ENCODE peak calls at places on chromosomes 13 and 19, in ten cellular contexts. O, M, X, E, J, W, C, Y, U and I are unnamed samples.

GRCh38 chr13:30715837-30716236 is 19.5 kb upstream of the ALOX5AP start:
- DNase-seq in E (no peak), O (no peak), J (no peak), Y (no peak), C (no peak), X (no peak), W (no peak), U (no peak), M (no peak), I (no peak)

GRCh38 chr19:977058-977464 is 7.1 kb upstream of the WDR18 start:
- DNase-seq in O (no peak), C (no peak), J (no peak), Y (no peak), W (no peak), M (no peak), U (no peak), X (no peak), E (no peak), I (no peak)

GRCh38 chr13:48977973-48978372 is 2.3 kb downstream of the FNDC3A start:
- DNase-seq in U (no peak), W (no peak), X (no peak), J (no peak), O (no peak), E (no peak), C (no peak), Y (no peak), M (no peak), I (no peak)

GRCh38 chr13:33032037-33032625 is 15.9 kb downstream of the KL start:
- DNase-seq in E (no peak), O (no peak), Y (no peak), W (no peak), M (no peak), U (no peak), X (no peak), C (no peak), J (no peak), I (no peak)

GRCh38 chr19:51156710-51157109 is 14.6 kb downstream of the SIGLEC7 start:
- DNase-seq in X (no peak), O (no peak), M (no peak), U (no peak), C (no peak), J (no peak), E (no peak), Y (no peak), W (no peak), I (no peak)

GRCh38 chr13:50107205-50107604 is 92.0 kb downstream of the KCNRG start:
- DNase-seq in X (no peak), Y (no peak), J (no peak), U (no peak), C (no peak), O (no peak), M (no peak), W (no peak), E (no peak), I (no peak)

GRCh38 chr13:86795858-86796257 is 875.3 kb upstream of the SLITRK5 start:
- DNase-seq in W (no peak), O (no peak), J (no peak), E (no peak), U (no peak), C (no peak), X (no peak), M (no peak), Y (no peak), I (no peak)

GRCh38 chr13:113117335-113117872 is 5.2 kb upstream of the F10 start:
- DNase-seq in O (no peak), E (no peak), U (no peak), X (peak; percentile 17), C (peak; percentile 59), M (no peak), J (no peak), W (no peak), Y (peak; percentile 4), I (peak; percentile 3)

GRCh38 chr13:22662771-22663170 is 518.0 kb upstream of the SGCG start:
- DNase-seq in Y (no peak), X (no peak), U (no peak), W (no peak), O (no peak), E (no peak), C (no peak), M (no peak), J (no peak), I (no peak)

GRCh38 chr13:44653261-44653660 is 77.1 kb upstream of the TSC22D1 start:
- DNase-seq in X (no peak), U (no peak), J (no peak), M (no peak), C (no peak), W (no peak), O (no peak), Y (no peak), E (no peak), I (no peak)

GRCh38 chr13:25214371-25215252 is 42.5 kb upstream of the AMER2 start:
- DNase-seq in X (no peak), C (no peak), J (no peak), Y (no peak), W (peak; percentile 82), U (no peak), E (peak; percentile 2), O (peak; percentile 83), M (no peak), I (no peak)

GRCh38 chr13:60112771-60113170 is 51.0 kb downstream of the DIAPH3 start:
- DNase-seq in M (no peak), J (no peak), E (no peak), C (no peak), W (no peak), X (no peak), U (no peak), O (no peak), Y (no peak), I (no peak)

GRCh38 chr13:97224544-97225324 is 2.6 kb downstream of the MBNL2 start:
- DNase-seq in U (no peak), E (no peak), M (peak; percentile 70), J (no peak), O (no peak), W (peak; percentile 40), Y (no peak), X (peak; percentile 70), C (no peak), I (no peak)

GRCh38 chr19:369876-370275 is 25.3 kb upstream of the MIER2 start:
- DNase-seq in Y (no peak), O (peak; percentile 38), E (no peak), J (no peak), X (no peak), W (no peak), U (no peak), C (no peak), M (no peak), I (no peak)

GRCh38 chr13:113843864-113844556 is 19.9 kb downstream of the GAS6 start:
- DNase-seq in O (no peak), E (no peak), J (no peak), U (no peak), M (no peak), X (no peak), C (no peak), W (no peak), Y (no peak), I (peak; percentile 38)

GRCh38 chr13:69796256-69796655 is 311.4 kb upstream of the ATXN8OS start:
- DNase-seq in W (no peak), X (no peak), J (no peak), M (no peak), O (no peak), Y (no peak), C (no peak), E (no peak), U (no peak), I (no peak)

GRCh38 chr13:69793803-69794453 is 313.7 kb upstream of the ATXN8OS start:
- DNase-seq in Y (no peak), O (no peak), X (no peak), M (no peak), J (no peak), E (no peak), U (peak; percentile 44), W (no peak), C (no peak), I (no peak)
- TF ChIP-seq CTCF in Y (no peak), O (no peak), X (no peak), M (no peak), J (no peak), E (no peak), U (no peak), W (no peak), C (no peak), I (no peak)

DNA sequence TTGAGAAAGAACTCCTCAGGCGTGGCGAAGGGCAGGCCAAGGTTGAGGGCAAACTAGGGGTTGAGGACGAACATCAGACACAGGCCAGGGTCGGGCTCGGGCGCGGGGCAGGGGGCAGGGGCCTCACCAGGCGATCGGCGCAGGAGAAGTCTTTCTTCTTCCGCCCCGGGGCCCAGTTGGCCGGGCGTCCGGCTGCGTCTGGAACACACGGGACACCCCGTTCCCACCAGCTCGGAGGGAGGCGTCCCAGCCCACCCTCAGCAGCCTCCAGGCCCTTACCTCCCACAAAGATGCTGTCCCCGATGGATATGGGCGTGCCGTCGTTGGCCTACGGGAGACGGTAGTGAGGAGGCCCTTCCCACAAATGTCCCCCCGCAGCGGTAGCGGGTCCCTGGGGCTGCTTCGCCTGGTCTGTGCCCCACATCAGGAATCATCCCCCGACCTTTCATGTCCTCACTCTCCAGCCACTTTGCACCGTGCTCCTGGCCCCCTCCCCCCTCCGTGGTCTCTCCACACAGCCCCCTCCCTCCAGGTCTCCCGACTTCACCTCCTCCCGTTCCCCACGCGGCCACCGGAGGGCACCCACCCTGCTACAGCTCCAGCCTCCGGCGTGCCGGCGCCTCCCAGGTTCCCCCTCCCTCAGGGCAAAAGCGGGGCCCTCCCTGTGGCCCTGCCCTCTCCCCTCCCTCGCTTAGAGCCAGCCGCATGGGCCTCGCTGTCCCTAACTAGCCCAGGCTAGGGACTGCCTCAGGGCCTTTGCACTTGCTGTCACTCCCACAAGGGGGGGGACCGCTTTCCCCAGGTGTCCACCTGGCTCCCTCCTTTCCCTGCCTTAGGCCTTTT is 4.7 kb downstream of the PNKP start:
- DNase-seq in M (no peak), W (no peak), O (peak; percentile 69), U (peak; percentile 77), J (peak; percentile 94), X (no peak), Y (peak; percentile 68), E (no peak), C (no peak), I (no peak)
- TF ChIP-seq EP300 in M (no peak), W (no peak), O (no peak), U (no peak), J (no peak), X (no peak), Y (no peak), E (no peak), C (no peak), I (no peak)

GRCh38 chr19:2982983-2983350 is 5.6 kb downstream of the TLE6 start:
- DNase-seq in Y (peak; percentile 82), E (no peak), U (peak; percentile 92), C (peak; percentile 94), M (peak; percentile 78), O (peak; percentile 98), X (peak; percentile 90), J (no peak), W (peak; percentile 86), I (peak; percentile 86)
- TF ChIP-seq CTCF in Y (no peak), E (no peak), U (no peak), C (no peak), M (no peak), O (no peak), X (no peak), J (no peak), W (no peak), I (no peak)

DNA sequence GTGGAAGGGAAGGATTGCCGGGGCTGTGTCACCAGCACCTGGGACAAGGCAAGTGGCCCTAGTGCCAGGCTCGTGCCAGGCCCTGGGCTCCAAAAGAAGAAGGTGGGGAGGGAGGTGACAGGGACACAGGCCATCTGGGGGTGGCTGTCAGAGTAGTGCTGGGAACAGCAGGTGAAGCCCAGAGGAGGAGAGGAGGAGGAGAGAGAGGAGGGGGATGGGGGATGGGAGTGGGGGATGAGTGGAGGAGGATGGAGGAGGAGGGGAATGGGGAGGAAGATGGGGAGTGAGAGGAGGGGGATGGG is 18.7 kb downstream of the LSM4 start:
- DNase-seq in Y (no peak), X (no peak), O (no peak), U (no peak), M (no peak), W (no peak), E (no peak), J (no peak), C (no peak), I (no peak)
- TF ChIP-seq EP300 in Y (no peak), X (no peak), O (no peak), U (no peak), M (no peak), W (no peak), E (no peak), J (no peak), C (no peak), I (no peak)